ENCODE peak calls at places on chromosomes 2 and 18, in four cellular contexts. P is HEK293T, I is HepG2, J is K562. H is an unnamed sample.

GRCh38 chr2:95292623-95293260 is 4.4 kb upstream of the KCNIP3 start:
- DNase-seq in P (no peak), J (no peak), I (no peak), H (no peak)

GRCh38 chr18:13889661-13890060 is 25.7 kb downstream of the MC2R start:
- DNase-seq in P (no peak), J (no peak), I (peak), H (no peak)

GRCh38 chr2:15191801-15192200 is 369.3 kb downstream of the NBAS start:
- DNase-seq in I (no peak), P (no peak), J (peak), H (no peak)

GRCh38 chr18:61724532-61724931 is 168.3 kb downstream of the RNF152 start:
- DNase-seq in J (no peak), P (no peak), I (no peak), H (no peak)

GRCh38 chr2:150388289-150388625 is 99.2 kb downstream of the RND3 start:
- DNase-seq in P (no peak), J (no peak), I (no peak), H (no peak)

GRCh38 chr2:25323042-25323514 is 18.6 kb downstream of the DNMT3A start:
- DNase-seq in J (peak), I (no peak), P (no peak), H (peak)

GRCh38 chr2:208017721-208018120 is 7.6 kb downstream of the PLEKHM3 start:
- DNase-seq in I (no peak), J (no peak), P (no peak), H (no peak)

GRCh38 chr2:240464514-240465241 is 29.2 kb downstream of the GPC1 start:
- DNase-seq in J (no peak), I (no peak), P (no peak), H (peak)

GRCh38 chr2:150060341-150060740 is 427.1 kb downstream of the RND3 start:
- DNase-seq in J (no peak), I (no peak), P (no peak), H (no peak)

GRCh38 chr2:16650287-16651249 is 15.1 kb downstream of the CYRIA start:
- DNase-seq in J (no peak), P (no peak), I (no peak), H (no peak)

GRCh38 chr2:118061135-118061955 is 26.9 kb upstream of the INSIG2 start:
- DNase-seq in P (no peak), I (peak), J (peak), H (no peak)

GRCh38 chr2:165535443-165535842 is 65.9 kb downstream of the CSRNP3 start:
- DNase-seq in I (no peak), J (no peak), P (no peak), H (no peak)

GRCh38 chr2:161036926-161037325 is 123.3 kb upstream of the TANK start:
- DNase-seq in P (no peak), J (no peak), I (no peak), H (no peak)

GRCh38 chr2:97677480-97677879 is 8.0 kb downstream of the C2orf92 start:
- DNase-seq in P (no peak), J (no peak), I (no peak), H (no peak)

GRCh38 chr2:96509114-96509846 is 4.1 kb upstream of the NEURL3 start:
- DNase-seq in J (peak), I (peak), P (peak), H (peak)

GRCh38 chr2:218555527-218555926 is 12.6 kb downstream of the USP37 start:
- DNase-seq in J (no peak), P (no peak), I (no peak), H (no peak)

GRCh38 chr2:239910404-239910803 is 114.7 kb downstream of the NDUFA10 start:
- DNase-seq in J (no peak), P (no peak), I (no peak), H (no peak)

GRCh38 chr2:26541401-26542193 is 63.7 kb upstream of the OTOF start:
- DNase-seq in I (no peak), J (no peak), P (no peak), H (no peak)

GRCh38 chr2:142218471-142218870 is 87.7 kb upstream of the LRP1B start:
- DNase-seq in I (no peak), P (no peak), J (no peak), H (no peak)

GRCh38 chr2:234512884-234513669 is 16.2 kb upstream of the ARL4C start:
- DNase-seq in P (no peak), I (no peak), J (peak), H (no peak)

GRCh38 chr2:27681844-27682243 is 18.2 kb downstream of the SLC4A1AP start:
- DNase-seq in J (no peak), I (peak), P (no peak), H (no peak)

GRCh38 chr2:8514748-8515389 is 167.0 kb upstream of the ID2 start:
- DNase-seq in P (no peak), I (no peak), J (no peak), H (no peak)

GRCh38 chr18:10926565-10927194 is 222.7 kb downstream of the PIEZO2 start:
- DNase-seq in I (no peak), J (no peak), P (no peak), H (no peak)

GRCh38 chr2:128736689-128737545 is 418.2 kb upstream of the HS6ST1 start:
- DNase-seq in I (peak), J (peak), P (peak), H (peak)

GRCh38 chr18:70245941-70246537 is 40.6 kb upstream of the RTTN start:
- DNase-seq in J (no peak), P (no peak), I (no peak), H (no peak)

GRCh38 chr2:151052850-151053660 is 208.6 kb downstream of the RBM43 start:
- DNase-seq in J (no peak), P (no peak), I (no peak), H (no peak)

GRCh38 chr2:8586397-8587051 is 95.3 kb upstream of the ID2 start:
- DNase-seq in P (no peak), I (no peak), J (no peak), H (no peak)

GRCh38 chr2:96374211-96374951 is 38.8 kb downstream of the NCAPH start:
- DNase-seq in I (no peak), P (no peak), J (no peak), H (no peak)

GRCh38 chr2:128235581-128235980 is 83.1 kb downstream of the HS6ST1 start:
- DNase-seq in J (no peak), I (no peak), P (no peak), H (no peak)

GRCh38 chr2:203830294-203831055 is 37.1 kb upstream of the CTLA4 start:
- DNase-seq in P (no peak), J (no peak), I (no peak), H (no peak)

GRCh38 chr2:182652326-182652725 is 63.7 kb upstream of the DNAJC10 start:
- DNase-seq in P (no peak), J (no peak), I (no peak), H (no peak)

GRCh38 chr2:217653240-217653639 is 349.6 kb downstream of the TNS1 start:
- DNase-seq in P (peak), J (no peak), I (no peak), H (no peak)

DNA sequence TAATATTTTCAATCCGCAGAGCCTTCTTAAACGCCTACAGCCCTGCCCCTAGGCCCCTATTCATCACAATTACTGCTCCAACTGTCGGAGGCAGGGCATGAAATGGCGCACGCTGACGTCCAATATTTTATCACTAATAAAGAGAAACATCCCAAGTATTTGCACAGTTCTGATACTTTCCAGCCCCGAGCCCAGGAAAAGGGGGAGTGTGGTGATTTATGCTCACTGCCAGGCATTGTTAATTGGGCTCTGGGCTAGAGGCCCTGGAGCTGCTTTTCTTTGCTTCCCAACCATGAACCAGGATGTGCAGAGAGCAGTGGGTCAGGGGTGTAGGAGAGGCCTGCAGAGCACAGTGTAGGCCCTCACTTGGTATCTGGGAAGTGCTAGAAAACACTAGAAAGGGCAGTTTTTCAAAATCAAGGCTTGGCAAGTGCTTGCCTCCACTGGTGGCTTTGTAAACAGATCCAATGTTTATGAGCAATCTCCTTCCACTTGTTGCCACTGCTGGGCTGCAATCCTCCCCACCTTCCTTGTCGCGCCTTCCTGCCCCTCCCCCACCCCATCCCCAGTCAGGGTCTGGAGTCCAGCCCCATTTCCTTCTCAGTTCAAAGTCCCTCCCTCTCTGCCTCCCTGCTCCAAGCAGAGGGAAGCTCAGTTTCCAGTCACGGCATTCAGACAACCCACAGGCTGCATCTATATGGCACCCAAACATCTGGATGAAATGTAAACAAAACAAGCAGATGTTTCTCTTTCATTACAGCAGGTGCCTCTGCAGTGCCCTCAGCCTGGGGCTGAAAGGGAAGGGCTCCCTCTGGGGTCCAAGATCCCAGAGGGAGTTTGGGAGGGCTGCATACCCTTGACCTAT is 83.9 kb upstream of the PKDCC start:
- DNase-seq in I (peak), J (no peak), P (peak), H (peak)
- TF ChIP-seq ELF4 in I (no peak), J (no peak), P (no peak), H (no peak)

GRCh38 chr2:124049136-124049535 is 24.0 kb downstream of the CNTNAP5 start:
- DNase-seq in J (no peak), I (no peak), P (no peak), H (no peak)
- TF ChIP-seq ELF4 in J (no peak), I (no peak), P (no peak), H (no peak)

DNA sequence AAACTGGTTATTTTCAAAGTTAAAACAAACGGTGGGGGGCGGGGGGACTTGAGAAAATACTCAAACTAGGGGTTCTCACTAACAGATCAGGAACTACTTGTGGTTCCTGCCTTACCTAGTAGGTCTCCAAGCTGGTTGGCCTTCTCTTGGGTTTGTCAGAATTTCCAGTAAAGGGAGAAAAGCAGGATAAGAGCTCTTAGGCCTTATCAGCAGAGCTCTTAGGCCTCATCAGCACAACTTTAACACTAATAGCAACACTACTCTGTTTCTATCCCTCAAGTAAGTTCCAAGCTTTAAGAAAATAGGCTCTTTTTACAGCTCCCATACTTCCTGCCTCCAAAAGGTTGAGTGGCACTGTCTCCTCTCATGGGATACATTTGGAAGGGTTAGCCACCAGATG is 6.4 kb downstream of the FBXO11 start:
- DNase-seq in P (no peak), J (peak), I (no peak), H (no peak)
- TF ChIP-seq ELF4 in P (no peak), J (no peak), I (no peak), H (no peak)

GRCh38 chr18:35443847-35444246 is 53.9 kb downstream of the INO80C start:
- DNase-seq in I (no peak), J (no peak), P (no peak), H (no peak)

GRCh38 chr18:35442701-35443100 is 55.1 kb downstream of the INO80C start:
- DNase-seq in J (no peak), P (no peak), I (no peak), H (no peak)

GRCh38 chr18:35441857-35442595 is 55.7 kb downstream of the INO80C start:
- DNase-seq in J (no peak), I (no peak), P (no peak), H (no peak)

GRCh38 chr18:35443434-35443833 is 54.3 kb downstream of the INO80C start:
- DNase-seq in P (no peak), I (no peak), J (no peak), H (no peak)

DNA sequence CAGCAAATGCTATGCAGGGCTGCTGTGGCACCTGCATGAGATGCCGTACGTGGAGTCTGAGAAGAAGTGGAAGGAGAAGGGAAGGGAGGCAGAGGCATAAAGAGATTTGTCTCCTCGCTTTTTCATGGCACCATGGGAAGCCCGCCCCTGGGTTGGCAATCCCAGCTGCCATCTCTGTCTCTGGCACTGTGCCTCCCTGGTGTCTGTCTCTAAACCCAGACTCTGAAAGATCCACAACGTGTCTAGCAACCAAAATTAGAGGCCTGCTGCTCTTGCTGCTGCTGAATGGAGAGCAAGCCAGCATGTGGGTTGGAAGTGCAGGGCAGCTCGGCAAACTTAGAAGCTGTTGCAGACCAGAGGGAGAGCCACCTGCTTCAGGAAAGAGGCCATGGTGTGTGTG is 53.1 kb downstream of the INO80C start:
- DNase-seq in J (no peak), I (no peak), P (no peak), H (no peak)
- TF ChIP-seq ELF4 in J (no peak), I (no peak), P (no peak), H (no peak)

H was measured in WTC11.